ENCODE peak calls at places on chromosomes 3 and 15, in six cellular contexts. V is IMR-90, P is H9, B is neuronal stem cell, J is mesendoderm, Z is H1. Y is an unnamed sample.

GRCh38 chr3:99637381-99638111 is 848 bp upstream of the COL8A1 start:
- DNase-seq in Z (no peak), B (peak), J (peak), P (no peak), V (peak), Y (peak)

GRCh38 chr3:161038725-161039124 is 66.4 kb downstream of the B3GALNT1 start:
- DNase-seq in B (no peak), P (no peak), V (no peak), Z (no peak), J (no peak), Y (peak)

GRCh38 chr3:79534732-79535131 is 233.1 kb downstream of the ROBO1 start:
- DNase-seq in J (peak), Z (no peak), P (no peak), B (no peak), V (no peak), Y (no peak)

GRCh38 chr15:52730163-52730562 is 51.0 kb upstream of the ATOSA start:
- DNase-seq in J (peak), V (peak), B (no peak), P (no peak), Z (no peak), Y (peak)

GRCh38 chr3:59873576-59874230 is 823.9 kb upstream of the CFAP20DC start:
- DNase-seq in B (no peak), V (no peak), P (no peak), Z (no peak), J (no peak), Y (no peak)

GRCh38 chr3:58065700-58066167 is 57.5 kb downstream of the FLNB start:
- DNase-seq in P (peak), J (peak), Z (no peak), V (no peak), B (no peak), Y (no peak)

GRCh38 chr3:109178701-109179100 is 42.2 kb downstream of the C3orf85 start:
- DNase-seq in B (no peak), Z (no peak), V (no peak), P (no peak), J (no peak), Y (no peak)

GRCh38 chr3:61813656-61814055 is 252.3 kb downstream of the PTPRG start:
- DNase-seq in Z (no peak), V (peak), B (no peak), P (no peak), J (no peak), Y (no peak)

GRCh38 chr3:188202358-188203138 is 48.6 kb downstream of the LPP start:
- DNase-seq in Z (no peak), P (peak), V (no peak), B (no peak), J (peak), Y (no peak)

GRCh38 chr3:98602078-98602678 is 8.8 kb upstream of the CPOX start:
- DNase-seq in P (peak), Z (no peak), J (peak), B (no peak), V (peak), Y (peak)

GRCh38 chr3:66527253-66527652 is 26.4 kb upstream of the LRIG1 start:
- DNase-seq in V (no peak), B (no peak), P (no peak), J (no peak), Z (no peak), Y (no peak)

GRCh38 chr3:11495948-11496557 is 147.7 kb downstream of the VGLL4 start:
- DNase-seq in J (peak), Z (no peak), P (peak), V (no peak), B (peak), Y (no peak)

GRCh38 chr3:129248286-129248979 is 973 bp upstream of the COPG1 start:
- DNase-seq in J (no peak), P (no peak), Z (no peak), V (no peak), B (no peak), Y (no peak)

GRCh38 chr3:170356596-170357175 is 829 bp upstream of the SKIL start:
- DNase-seq in P (peak), J (peak), B (peak), V (peak), Z (peak), Y (peak)

GRCh38 chr3:170359178-170359704 is 1.7 kb downstream of the SKIL start:
- DNase-seq in Z (peak), J (no peak), B (no peak), V (no peak), P (no peak), Y (no peak)

GRCh38 chr3:170355738-170356595 is 1.5 kb upstream of the SKIL start:
- DNase-seq in V (peak), J (peak), P (peak), B (peak), Z (no peak), Y (peak)

GRCh38 chr3:170357176-170357919 is at the start of gene SKIL:
- DNase-seq in P (peak), B (peak), V (peak), J (peak), Z (peak), Y (peak)

GRCh38 chr3:170357920-170358854 is 672 bp downstream of the SKIL start:
- DNase-seq in Z (peak), B (peak), V (peak), P (peak), J (peak), Y (peak)
- H2BK5ac ChIP-seq in Z (peak), B (peak), V (peak), P (no peak), J (peak), Y (peak)

GRCh38 chr15:62502451-62502850 is 337.4 kb upstream of the C2CD4B start:
- DNase-seq in B (no peak), J (no peak), V (no peak), Z (no peak), P (no peak), Y (no peak)

GRCh38 chr15:62506217-62506805 is 341.2 kb upstream of the C2CD4B start:
- DNase-seq in J (peak), B (no peak), P (no peak), Z (no peak), V (peak), Y (peak)

GRCh38 chr15:62500325-62500724 is 335.2 kb upstream of the C2CD4B start:
- DNase-seq in P (no peak), Z (no peak), V (no peak), B (no peak), J (no peak), Y (no peak)

GRCh38 chr15:62505761-62506160 is 340.7 kb upstream of the C2CD4B start:
- DNase-seq in B (no peak), Z (no peak), P (no peak), V (no peak), J (no peak), Y (no peak)

DNA sequence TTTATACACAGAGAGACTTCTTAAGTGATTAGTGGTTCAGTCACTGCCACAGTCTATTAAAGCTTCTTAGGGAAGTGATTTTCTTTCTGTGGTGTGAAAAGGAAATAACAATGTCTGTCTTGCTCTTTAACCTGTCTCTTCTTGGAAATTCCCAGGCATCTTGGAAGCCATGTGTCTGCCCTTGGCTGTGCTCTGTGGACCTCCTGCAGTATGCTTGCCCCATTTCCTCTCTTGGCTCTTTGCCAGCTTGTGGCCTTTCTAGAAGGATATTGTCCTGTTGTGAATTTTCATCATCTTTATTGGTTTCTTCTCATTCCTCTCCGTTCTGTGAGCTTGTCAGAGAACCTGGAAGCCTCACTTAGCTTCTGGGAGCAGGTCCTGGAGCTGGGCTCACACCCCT is 338.4 kb upstream of the C2CD4B start:
- DNase-seq in Z (no peak), V (no peak), J (no peak), P (no peak), B (no peak), Y (peak)
- H2BK5ac ChIP-seq in Z (no peak), V (no peak), J (no peak), P (no peak), B (no peak), Y (no peak)

DNA sequence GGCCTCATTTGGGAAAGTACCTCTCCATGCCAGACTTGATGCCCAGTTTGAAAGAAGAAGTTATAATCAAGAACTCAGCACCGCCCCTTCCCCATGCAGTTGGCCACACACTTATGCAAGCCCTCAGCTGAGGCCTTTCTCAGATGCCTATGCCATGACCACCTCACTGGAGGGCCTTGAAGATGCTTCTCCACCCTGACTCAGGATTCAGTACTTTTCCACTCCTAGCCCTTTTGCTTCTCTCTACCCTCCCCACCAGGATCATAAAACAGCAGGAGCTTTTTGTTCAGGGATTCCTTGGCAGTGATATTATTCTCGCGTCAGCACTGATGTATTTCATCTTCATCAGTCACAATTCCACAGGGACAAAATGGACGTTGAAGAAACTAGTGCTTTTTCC is 313.5 kb downstream of the PYDC2 start:
- DNase-seq in Z (no peak), B (no peak), V (no peak), J (peak), P (no peak), Y (peak)
- H2BK5ac ChIP-seq in Z (no peak), B (no peak), V (no peak), J (no peak), P (peak), Y (no peak)

GRCh38 chr15:98799991-98800390 is 151.7 kb downstream of the IGF1R start:
- DNase-seq in B (no peak), J (peak), V (no peak), P (no peak), Z (no peak), Y (no peak)

GRCh38 chr15:98801234-98801561 is 152.9 kb downstream of the IGF1R start:
- DNase-seq in V (no peak), P (peak), J (peak), B (peak), Z (no peak), Y (no peak)

GRCh38 chr15:98802187-98802586 is 153.8 kb downstream of the IGF1R start:
- DNase-seq in J (no peak), B (no peak), P (no peak), V (no peak), Z (no peak), Y (no peak)

GRCh38 chr15:98799461-98799971 is 151.2 kb downstream of the IGF1R start:
- DNase-seq in J (peak), V (peak), P (no peak), Z (no peak), B (no peak), Y (peak)

DNA sequence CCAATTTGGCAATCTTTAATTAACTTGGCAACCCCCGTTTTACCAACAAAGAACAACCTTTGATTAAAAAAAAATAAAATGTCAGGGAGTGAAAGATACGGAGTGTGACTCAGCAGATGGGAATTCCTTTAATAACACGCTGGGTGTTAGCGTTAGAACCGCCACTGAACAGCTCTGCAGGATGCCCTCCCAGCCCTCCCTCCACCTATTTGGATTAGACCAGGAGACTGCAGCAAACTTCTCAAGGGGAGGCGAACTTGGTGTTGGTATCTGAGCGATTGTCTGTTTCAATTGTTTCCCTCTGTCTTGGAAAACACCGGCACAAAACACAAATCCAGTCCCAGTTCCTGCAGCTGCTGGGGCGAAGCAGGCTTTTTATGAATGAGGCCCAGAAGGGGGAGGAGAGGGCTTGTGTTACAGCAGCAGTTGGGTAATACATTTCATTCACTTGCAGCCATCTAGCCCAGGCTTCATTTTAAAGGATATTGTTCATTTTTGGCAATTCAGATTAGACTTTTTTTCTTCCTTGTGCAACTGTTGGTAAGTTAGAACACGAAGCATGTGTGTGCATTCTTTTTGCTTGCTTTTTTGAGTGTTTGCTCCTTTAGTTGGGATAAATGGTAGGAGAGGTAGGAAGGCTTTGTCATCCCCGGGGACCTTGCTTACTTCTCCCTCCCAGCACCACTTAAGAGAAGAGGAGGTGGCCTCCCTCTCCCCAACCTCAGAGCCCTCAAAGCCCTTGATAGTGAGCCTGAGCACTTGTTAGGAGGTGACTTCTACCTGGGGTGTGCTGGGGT is 152.3 kb downstream of the IGF1R start:
- DNase-seq in V (peak), B (peak), J (peak), P (peak), Z (no peak), Y (peak)
- H2BK5ac ChIP-seq in V (no peak), B (no peak), J (peak), P (no peak), Z (peak), Y (no peak)

GRCh38 chr15:70197318-70197944 is 99.7 kb upstream of the TLE3 start:
- DNase-seq in P (no peak), V (no peak), J (no peak), B (no peak), Z (no peak), Y (no peak)
- H2BK5ac ChIP-seq in P (no peak), V (no peak), J (no peak), B (peak), Z (peak), Y (no peak)

GRCh38 chr3:190617185-190617584 is 103.3 kb downstream of the IL1RAP start:
- DNase-seq in J (peak), V (no peak), B (peak), P (no peak), Z (no peak), Y (no peak)

GRCh38 chr3:190619353-190619752 is 105.5 kb downstream of the IL1RAP start:
- DNase-seq in J (no peak), V (no peak), Z (no peak), B (no peak), P (no peak), Y (no peak)

GRCh38 chr3:190621209-190621608 is 107.3 kb downstream of the IL1RAP start:
- DNase-seq in V (no peak), B (no peak), Z (no peak), J (no peak), P (no peak), Y (peak)

GRCh38 chr3:190616627-190617026 is 102.7 kb downstream of the IL1RAP start:
- DNase-seq in P (no peak), B (no peak), J (no peak), Z (no peak), V (no peak), Y (no peak)

DNA sequence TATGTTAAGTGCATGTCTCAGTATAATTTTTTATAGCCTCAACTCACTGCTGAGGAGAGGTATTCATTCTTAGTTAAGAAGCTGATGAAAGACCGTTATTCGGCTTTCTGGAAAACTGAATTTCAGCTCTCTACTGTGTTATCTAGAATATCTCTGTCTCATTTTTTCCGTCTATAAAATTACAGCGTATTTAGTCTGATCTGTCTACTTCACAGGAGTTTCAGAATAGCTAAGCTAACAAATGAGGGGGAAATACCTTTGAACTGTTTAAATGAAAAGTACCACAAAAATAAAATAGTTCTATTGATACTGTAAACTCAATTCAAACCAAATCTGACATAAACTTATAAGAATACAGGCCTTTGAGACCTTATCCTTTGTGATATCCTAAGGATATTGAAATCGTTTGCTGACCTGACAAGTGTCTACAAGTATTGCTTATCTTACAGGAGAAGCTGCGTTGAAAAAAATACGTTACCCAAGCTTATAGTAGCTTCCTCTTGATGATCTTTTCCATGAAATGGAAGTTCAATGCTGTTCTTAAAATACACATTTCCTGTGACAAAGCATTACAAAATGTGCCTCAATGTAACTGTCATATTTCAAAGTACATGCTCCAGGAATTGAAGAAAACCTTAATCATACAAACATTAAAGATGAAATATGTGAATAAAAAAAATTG is 104.6 kb downstream of the IL1RAP start:
- DNase-seq in Z (no peak), P (no peak), V (peak), B (no peak), J (no peak), Y (no peak)
- H2BK5ac ChIP-seq in Z (no peak), P (no peak), V (peak), B (no peak), J (no peak), Y (no peak)

DNA sequence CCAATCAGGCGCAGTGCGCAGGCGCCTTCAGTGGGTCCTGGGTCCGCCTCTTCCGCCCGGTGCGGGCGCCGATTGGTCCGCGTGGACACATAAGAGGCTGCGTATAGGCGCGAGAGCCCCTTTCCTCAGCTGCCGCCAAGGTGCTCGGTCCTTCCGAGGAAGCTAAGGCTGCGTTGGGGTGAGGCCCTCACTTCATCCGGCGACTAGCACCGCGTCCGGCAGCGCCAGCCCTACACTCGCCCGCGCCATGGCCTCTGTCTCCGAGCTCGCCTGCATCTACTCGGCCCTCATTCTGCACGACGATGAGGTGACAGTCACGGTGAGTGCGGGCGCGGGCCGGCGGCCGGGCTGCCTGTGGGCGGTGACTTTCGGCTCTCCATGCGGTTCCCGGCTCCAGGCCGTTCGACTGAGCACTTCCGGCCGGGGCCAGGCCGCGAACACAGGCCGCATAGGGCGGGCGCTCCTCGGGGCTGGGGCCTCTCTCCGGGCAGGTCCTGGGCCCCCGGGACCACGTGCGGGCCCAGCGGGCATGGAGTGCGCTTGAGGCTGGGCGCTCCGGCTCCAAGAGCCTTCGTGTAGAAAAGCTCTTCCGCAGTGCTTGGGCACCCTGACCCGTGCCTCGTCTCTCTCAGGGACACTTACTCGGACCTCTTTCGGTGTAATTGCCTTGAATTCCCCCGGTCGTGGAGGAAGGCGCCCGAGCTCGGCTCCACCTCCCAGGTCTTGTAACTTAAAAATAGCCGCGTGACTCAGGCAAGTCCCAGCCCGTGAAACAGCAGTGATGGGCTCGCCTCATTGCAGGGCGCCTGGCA is at the start of gene RPLP1:
- DNase-seq in P (peak), B (peak), Z (peak), V (peak), J (peak), Y (peak)
- H2BK5ac ChIP-seq in P (no peak), B (peak), Z (peak), V (peak), J (peak), Y (peak)

GRCh38 chr15:74364936-74365618 is 2.4 kb downstream of the CYP11A1 start:
- DNase-seq in J (peak), P (peak), V (peak), B (no peak), Z (no peak), Y (no peak)
- H2BK5ac ChIP-seq in J (no peak), P (no peak), V (no peak), B (no peak), Z (peak), Y (no peak)

GRCh38 chr15:98898122-98898521 is 109.5 kb downstream of the PGPEP1L start:
- DNase-seq in J (no peak), P (no peak), B (no peak), V (no peak), Z (no peak), Y (peak)

GRCh38 chr15:98894312-98894711 is 113.3 kb downstream of the PGPEP1L start:
- DNase-seq in Z (no peak), B (no peak), P (no peak), J (no peak), V (no peak), Y (no peak)

GRCh38 chr15:98896002-98896721 is 111.4 kb downstream of the PGPEP1L start:
- DNase-seq in V (peak), J (no peak), Z (no peak), P (no peak), B (no peak), Y (peak)

GRCh38 chr15:98899266-98900021 is 108.1 kb downstream of the PGPEP1L start:
- DNase-seq in P (no peak), B (no peak), V (no peak), Z (no peak), J (peak), Y (peak)

GRCh38 chr15:98896802-98897732 is 110.5 kb downstream of the PGPEP1L start:
- DNase-seq in P (no peak), B (no peak), Z (no peak), J (peak), V (peak), Y (peak)
- H2BK5ac ChIP-seq in P (no peak), B (no peak), Z (no peak), J (no peak), V (peak), Y (peak)

Y was measured in mesenchymal stem cell.